ENCODE peak calls at places on chromosomes 4 and X, in ten cellular contexts. H is lower leg skin, R is A549, E is cardiac fibroblast, N is hepatocyte, Q is sigmoid colon, X is breast epithelium, M is fibroblast of the aortic adventitia, W is coronary artery, F is transverse colon. U is an unnamed sample.
A peak's percentile ranks its signal among the peaks of the same experiment; 100 is the strongest.

GRCh38 chr4:55409468-55410171 is 13.9 kb downstream of the TMEM165 start:
- DNase-seq in H (no peak), R (no peak), E (peak; percentile 62), N (no peak), Q (no peak), X (no peak), M (peak; percentile 71), W (no peak), F (no peak), U (peak; percentile 57)

GRCh38 chr4:113996599-113997177 is 17.2 kb upstream of the ARSJ start:
- DNase-seq in H (no peak), R (no peak), E (no peak), N (no peak), Q (no peak), X (no peak), M (no peak), W (no peak), F (no peak), U (peak; percentile 90)

GRCh38 chr4:105133976-105134375 is 12.7 kb upstream of the TET2 start:
- DNase-seq in H (no peak), R (no peak), E (no peak), N (no peak), Q (no peak), X (no peak), M (no peak), W (no peak), F (no peak), U (no peak)

GRCh38 chr4:84529169-84529751 is 30.2 kb upstream of the NKX6-1 start:
- DNase-seq in H (no peak), R (peak; percentile 13), E (peak; percentile 39), N (peak; percentile 56), Q (no peak), X (no peak), M (peak; percentile 44), W (no peak), F (no peak), U (peak; percentile 38)

GRCh38 chr4:125388653-125389052 is 73.9 kb downstream of the FAT4 start:
- DNase-seq in H (no peak), R (no peak), E (peak; percentile 77), N (no peak), Q (no peak), X (no peak), M (peak; percentile 77), W (no peak), F (no peak), U (peak; percentile 79)

GRCh38 chr4:4225915-4226605 is 669 bp downstream of the OTOP1 start:
- DNase-seq in H (no peak), R (no peak), E (peak; percentile 17), N (no peak), Q (no peak), X (no peak), M (no peak), W (no peak), F (no peak), U (peak; percentile 3)

GRCh38 chrX:98029861-98030260 is 1146.2 kb downstream of the RPA4 start:
- DNase-seq in H (peak; percentile 73), R (no peak), E (no peak), N (no peak), Q (no peak), X (no peak), M (no peak), W (no peak), F (no peak), U (no peak)

GRCh38 chrX:78650906-78651437 is 8.2 kb downstream of the RTL3 start:
- DNase-seq in H (no peak), R (no peak), E (peak; percentile 51), N (no peak), Q (no peak), X (no peak), M (peak; percentile 63), W (no peak), F (no peak), U (peak; percentile 66)

GRCh38 chr4:22162454-22162853 is 213.9 kb upstream of the KCNIP4 start:
- DNase-seq in H (no peak), R (no peak), E (no peak), N (no peak), Q (no peak), X (no peak), M (no peak), W (no peak), F (no peak), U (no peak)

GRCh38 chr4:55087930-55088293 is 37.5 kb downstream of the KDR start:
- DNase-seq in H (no peak), R (no peak), E (no peak), N (no peak), Q (no peak), X (no peak), M (no peak), W (no peak), F (no peak), U (no peak)

GRCh38 chr4:114563536-114564315 is 34.9 kb upstream of the UGT8 start:
- DNase-seq in H (no peak), R (no peak), E (no peak), N (peak; percentile 59), Q (no peak), X (no peak), M (no peak), W (no peak), F (no peak), U (no peak)

GRCh38 chr4:112381996-112382692 is 85.0 kb downstream of the ALPK1 start:
- DNase-seq in H (no peak), R (no peak), E (no peak), N (no peak), Q (no peak), X (no peak), M (no peak), W (no peak), F (no peak), U (no peak)

GRCh38 chr4:42452823-42453222 is 55.5 kb downstream of the SHISA3 start:
- DNase-seq in H (no peak), R (no peak), E (no peak), N (no peak), Q (no peak), X (no peak), M (no peak), W (no peak), F (no peak), U (no peak)

GRCh38 chr4:40630335-40631021 is 814 bp upstream of the RBM47 start:
- DNase-seq in H (no peak), R (peak; percentile 28), E (no peak), N (peak; percentile 69), Q (peak; percentile 74), X (peak; percentile 76), M (no peak), W (no peak), F (peak; percentile 80), U (no peak)

GRCh38 chrX:16148896-16149295 is 18.4 kb upstream of the MAGEB17 start:
- DNase-seq in H (no peak), R (no peak), E (no peak), N (no peak), Q (no peak), X (no peak), M (no peak), W (no peak), F (no peak), U (peak; percentile 1)

GRCh38 chr4:149056615-149057014 is 614.4 kb upstream of the NR3C2 start:
- DNase-seq in H (no peak), R (no peak), E (no peak), N (peak; percentile 20), Q (no peak), X (no peak), M (no peak), W (no peak), F (no peak), U (no peak)

GRCh38 chr4:57633212-57633859 is 523.2 kb upstream of the IGFBP7 start:
- DNase-seq in H (no peak), R (no peak), E (no peak), N (peak; percentile 7), Q (no peak), X (no peak), M (no peak), W (no peak), F (no peak), U (no peak)
- H3K4me3 ChIP-seq in H (no peak overlapping the region), R (no peak overlapping the region), E (no peak overlapping the region), N (no peak overlapping the region), Q (no peak overlapping the region), X (no peak overlapping the region), M (no peak overlapping the region), W (no peak overlapping the region), F (no peak overlapping the region), U (no peak overlapping the region)

DNA sequence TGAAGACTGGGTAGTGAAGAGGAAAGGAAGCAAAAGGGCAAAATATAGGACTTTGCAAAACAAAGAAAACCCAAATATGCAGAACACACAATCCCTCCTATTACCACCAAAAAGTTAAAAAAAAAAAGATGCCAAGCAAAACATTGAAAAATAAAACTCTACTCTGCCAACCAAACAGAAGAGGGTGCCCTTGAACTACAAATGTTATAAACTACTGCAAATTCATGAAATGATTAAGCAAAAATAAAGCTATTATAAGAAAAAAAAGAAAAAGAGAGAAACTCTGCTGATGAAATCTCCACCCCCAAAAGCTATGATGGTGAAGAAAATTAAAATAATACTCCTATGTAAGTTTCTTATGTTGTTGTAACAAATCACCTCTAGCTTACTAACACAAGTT is 168.5 kb upstream of the STK26 start:
- DNase-seq in H (no peak), R (no peak), E (peak; percentile 14), N (no peak), Q (no peak), X (no peak), M (peak; percentile 10), W (no peak), F (no peak), U (peak; percentile 5)
- TF ChIP-seq CTCF in H (no peak), R (peak; percentile 30), E (no peak), N (peak; percentile 47), Q (no peak), X (no peak), M (no peak), W (no peak), F (no peak), U (no peak)

DNA sequence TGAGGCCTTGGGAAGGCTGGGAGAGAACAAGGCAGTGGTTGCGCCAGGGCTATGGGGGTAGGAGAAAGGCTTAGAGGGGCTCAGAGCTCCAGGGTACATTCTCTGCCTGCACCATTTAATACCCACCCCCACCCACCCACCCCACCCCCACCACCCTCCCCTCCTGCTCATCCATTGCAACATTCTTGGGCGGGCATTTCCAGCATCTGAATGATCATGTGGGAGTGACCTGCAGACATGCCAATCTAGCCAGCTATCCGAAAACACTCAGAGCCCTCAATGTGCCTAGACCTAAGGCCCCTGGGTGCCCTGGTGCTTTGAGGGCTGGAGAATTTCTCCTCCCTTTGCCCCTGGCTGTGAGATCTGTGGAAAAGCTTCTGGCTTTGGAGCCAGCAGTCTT is 3.1 kb downstream of the SLC34A2 start:
- DNase-seq in H (no peak), R (no peak), E (no peak), N (no peak), Q (no peak), X (no peak), M (no peak), W (no peak), F (no peak), U (no peak)
- H3K4me3 ChIP-seq in H (no peak overlapping the region), R (no peak overlapping the region), E (no peak overlapping the region), N (no peak overlapping the region), Q (no peak overlapping the region), X (no peak overlapping the region), M (no peak overlapping the region), W (no peak overlapping the region), F (no peak overlapping the region), U (no peak overlapping the region)

DNA sequence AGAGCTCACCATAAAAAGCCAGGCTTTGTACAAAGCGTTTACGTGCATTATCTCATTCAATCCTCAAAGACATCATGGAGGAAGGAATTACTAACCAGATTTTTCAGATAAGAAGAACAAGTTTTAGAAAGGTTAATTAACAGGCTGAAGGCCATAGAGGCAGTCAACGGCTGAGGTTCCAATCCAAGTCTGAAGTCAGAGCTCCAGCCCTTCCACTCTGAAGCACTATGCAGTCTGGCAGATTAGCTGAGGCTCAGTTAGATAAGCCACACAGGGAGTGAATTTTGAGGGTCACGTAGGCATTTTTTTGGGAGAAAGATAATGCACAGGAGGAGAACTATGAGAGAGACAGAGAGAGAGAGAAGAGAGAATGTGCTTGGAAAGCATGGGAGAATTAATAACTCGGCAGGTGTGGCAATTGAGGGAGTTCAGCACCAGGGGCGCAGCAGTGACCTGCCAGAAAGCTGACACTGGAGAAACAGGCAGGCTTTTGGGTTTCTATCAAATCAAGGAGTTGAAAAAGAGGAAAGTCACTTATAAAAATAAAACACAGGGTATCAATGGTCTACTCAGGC is 116.5 kb upstream of the NAP1L5 start:
- DNase-seq in H (no peak), R (no peak), E (no peak), N (no peak), Q (no peak), X (no peak), M (no peak), W (no peak), F (no peak), U (no peak)
- TF ChIP-seq CTCF in H (no peak), R (no peak), E (no peak), N (peak; percentile 12), Q (no peak), X (no peak), M (no peak), W (no peak), F (no peak), U (no peak)